ENCODE peak calls at places on chromosomes 11 and 22, in six cellular contexts. One of them, this sample, is unnamed.

GRCh38 chr11:10294289-10294953 is 402 bp upstream of the SBF2 start:
- DNase-seq in neural crest cell: no peak
- DNase-seq in PC-9: peak; percentile 43
- DNase-seq in Right ventricle myocardium inferior: peak; percentile 76
- DNase-seq in NCI-H2081: no peak
- DNase-seq in G401: peak; percentile 62
- DNase-seq in this sample: peak; percentile 21

GRCh38 chr22:17047656-17048055 is 37.1 kb upstream of the IL17RA start:
- DNase-seq in PC-9: no peak
- DNase-seq in neural crest cell: no peak
- DNase-seq in Right ventricle myocardium inferior: no peak
- DNase-seq in G401: no peak
- DNase-seq in NCI-H2081: no peak
- DNase-seq in this sample: no peak

GRCh38 chr11:57340228-57340627 is 2.1 kb downstream of the P2RX3 start:
- DNase-seq in neural crest cell: peak; percentile 39
- DNase-seq in PC-9: no peak
- DNase-seq in G401: no peak
- DNase-seq in NCI-H2081: no peak
- DNase-seq in Right ventricle myocardium inferior: no peak
- DNase-seq in this sample: peak; percentile 60

GRCh38 chr11:34565417-34566208 is 52.0 kb upstream of the ELF5 start:
- DNase-seq in neural crest cell: no peak
- DNase-seq in NCI-H2081: peak; percentile 12
- DNase-seq in Right ventricle myocardium inferior: no peak
- DNase-seq in G401: no peak
- DNase-seq in PC-9: no peak
- DNase-seq in this sample: peak; percentile 7

GRCh38 chr11:31959711-31960110 is 131.2 kb upstream of the RCN1 start:
- DNase-seq in neural crest cell: no peak
- DNase-seq in PC-9: no peak
- DNase-seq in G401: no peak
- DNase-seq in NCI-H2081: no peak
- DNase-seq in Right ventricle myocardium inferior: no peak
- DNase-seq in this sample: no peak

GRCh38 chr11:87851234-87851633 is 324.0 kb downstream of the RAB38 start:
- DNase-seq in PC-9: no peak
- DNase-seq in neural crest cell: no peak
- DNase-seq in G401: no peak
- DNase-seq in NCI-H2081: no peak
- DNase-seq in Right ventricle myocardium inferior: no peak
- DNase-seq in this sample: no peak

GRCh38 chr11:2198621-2199365 is 27.2 kb upstream of the TH start:
- DNase-seq in neural crest cell: no peak
- DNase-seq in PC-9: no peak
- DNase-seq in Right ventricle myocardium inferior: peak; percentile 51
- DNase-seq in G401: no peak
- DNase-seq in NCI-H2081: no peak
- DNase-seq in this sample: no peak

GRCh38 chr11:63896071-63896470 is 20.9 kb downstream of the RCOR2 start:
- DNase-seq in G401: no peak
- DNase-seq in NCI-H2081: no peak
- DNase-seq in Right ventricle myocardium inferior: no peak
- DNase-seq in neural crest cell: no peak
- DNase-seq in PC-9: no peak
- DNase-seq in this sample: no peak

GRCh38 chr22:37560682-37561208 is 465 bp downstream of the CDC42EP1 start:
- DNase-seq in PC-9: peak; percentile 47
- DNase-seq in neural crest cell: no peak
- DNase-seq in G401: no peak
- DNase-seq in NCI-H2081: no peak
- DNase-seq in Right ventricle myocardium inferior: no peak
- DNase-seq in this sample: no peak

GRCh38 chr22:42856179-42856864 is 751 bp downstream of the ARFGAP3 start:
- DNase-seq in G401: peak; percentile 23
- DNase-seq in Right ventricle myocardium inferior: peak; percentile 72
- DNase-seq in NCI-H2081: no peak
- DNase-seq in PC-9: peak; percentile 15
- DNase-seq in neural crest cell: no peak
- DNase-seq in this sample: no peak

GRCh38 chr22:38696606-38697005 is 4.1 kb downstream of the JOSD1 start:
- DNase-seq in G401: no peak
- DNase-seq in NCI-H2081: no peak
- DNase-seq in neural crest cell: no peak
- DNase-seq in PC-9: peak; percentile 53
- DNase-seq in Right ventricle myocardium inferior: no peak
- DNase-seq in this sample: no peak